ENCODE peak calls at places on chromosome 3, in eight cellular contexts. Z is A549, L is sciatic nerve, G is EH, C is stomach, M is PC-3, W is Calu3, Q is NCI-H1092 treated with DMSO at 0.1 percent for 48 hours. V is an unnamed sample.

GRCh38 chr3:54982807-54983206 is 54.9 kb upstream of the LRTM1 start:
- DNase-seq in Z (no peak), L (no peak), G (no peak), C (no peak), M (no peak), W (no peak), Q (no peak), V (no peak)

GRCh38 chr3:51478630-51479029 is 21.2 kb downstream of the DCAF1 start:
- DNase-seq in Z (no peak), L (no peak), G (no peak), C (no peak), M (no peak), W (no peak), Q (no peak), V (no peak)

GRCh38 chr3:41997702-41998551 is 36.0 kb upstream of the ULK4 start:
- DNase-seq in Z (no peak), L (no peak), G (peak), C (no peak), M (no peak), W (peak), Q (no peak), V (no peak)

GRCh38 chr3:175212896-175213295 is 353.8 kb downstream of the NAALADL2 start:
- DNase-seq in Z (no peak), L (no peak), G (peak), C (no peak), M (peak), W (peak), Q (no peak), V (no peak)

GRCh38 chr3:126270145-126270811 is 86.9 kb downstream of the KLF15 start:
- DNase-seq in Z (no peak), L (peak), G (peak), C (peak), M (no peak), W (peak), Q (peak), V (no peak)

GRCh38 chr3:139577899-139578298 is 38.4 kb upstream of the RBP1 start:
- DNase-seq in Z (no peak), L (no peak), G (no peak), C (no peak), M (no peak), W (no peak), Q (no peak), V (no peak)

GRCh38 chr3:42495393-42495792 is 7.0 kb upstream of the VIPR1 start:
- DNase-seq in Z (no peak), L (no peak), G (no peak), C (no peak), M (no peak), W (no peak), Q (no peak), V (peak)

GRCh38 chr3:7207092-7207491 is 346.2 kb downstream of the GRM7 start:
- DNase-seq in Z (no peak), L (no peak), G (no peak), C (no peak), M (no peak), W (no peak), Q (no peak), V (no peak)

GRCh38 chr3:22176911-22177310 is 425.9 kb upstream of the ZNF385D start:
- DNase-seq in Z (no peak), L (no peak), G (no peak), C (no peak), M (no peak), W (no peak), Q (no peak), V (no peak)

GRCh38 chr3:184160456-184160855 is 5.3 kb downstream of the DVL3 start:
- DNase-seq in Z (no peak), L (no peak), G (peak), C (no peak), M (peak), W (no peak), Q (no peak), V (no peak)

GRCh38 chr3:30886888-30887287 is 7.6 kb downstream of the GADL1 start:
- DNase-seq in Z (no peak), L (no peak), G (no peak), C (no peak), M (no peak), W (no peak), Q (no peak), V (no peak)

GRCh38 chr3:48656061-48656840 is 6.4 kb downstream of the CELSR3 start:
- DNase-seq in Z (peak), L (peak), G (peak), C (peak), M (no peak), W (no peak), Q (no peak), V (peak)

GRCh38 chr3:106688463-106688862 is 688.8 kb upstream of the CCDC54 start:
- DNase-seq in Z (peak), L (no peak), G (peak), C (no peak), M (peak), W (peak), Q (peak), V (no peak)

V was measured in natural killer cell.